ENCODE peak calls at places on chromosome 19, in six cellular contexts. J, V, N, G, L and X are unnamed samples.

GRCh38 chr19:7590256-7590655 is 5.4 kb upstream of the CAMSAP3 start:
- DNase-seq in J (no peak), V (no peak), N (no peak), G (no peak), L (no peak), X (no peak)

GRCh38 chr19:12064266-12065099 is at the start of gene ZNF844:
- DNase-seq in J (peak), V (peak), N (peak), G (peak), L (no peak), X (peak)

GRCh38 chr19:19477705-19478383 is 37.5 kb downstream of the TSSK6 start:
- DNase-seq in J (no peak), V (no peak), N (no peak), G (no peak), L (no peak), X (no peak)

GRCh38 chr19:32200312-32201038 is 144.9 kb upstream of the ZNF507 start:
- DNase-seq in J (no peak), V (no peak), N (no peak), G (no peak), L (no peak), X (no peak)

GRCh38 chr19:53696951-53697350 is 65.2 kb downstream of the DPRX start:
- DNase-seq in J (no peak), V (no peak), N (no peak), G (no peak), L (no peak), X (no peak)

GRCh38 chr19:17762505-17763229 is 11.4 kb downstream of the FCHO1 start:
- DNase-seq in J (no peak), V (peak), N (no peak), G (peak), L (peak), X (no peak)

GRCh38 chr19:30342901-30343300 is 29.3 kb upstream of the ZNF536 start:
- DNase-seq in J (no peak), V (no peak), N (no peak), G (no peak), L (no peak), X (no peak)

GRCh38 chr19:13007292-13008045 is 12.2 kb downstream of the NFIX start:
- DNase-seq in J (no peak), V (no peak), N (peak), G (no peak), L (no peak), X (no peak)

GRCh38 chr19:19212866-19213265 is 1.1 kb downstream of the NCAN start:
- DNase-seq in J (no peak), V (no peak), N (no peak), G (no peak), L (no peak), X (no peak)